ENCODE peak calls at places on chromosomes 3 and 15, in eight cellular contexts. Q is right atrium auricular region; E is heart left ventricle; P is CD4-positive, CD25-positive, alpha-beta regulatory T cell; G is heart right ventricle; I is A549; K is PC-9; M is naive thymus-derived CD4-positive, alpha-beta T cell. V is an unnamed sample.

GRCh38 chr3:193997228-193998192 is 138.4 kb upstream of the HES1 start:
- DNase-seq in Q (no peak), E (peak; percentile 41), P (no peak), G (peak; percentile 42), I (no peak), K (no peak), M (no peak), V (no peak)

GRCh38 chr3:173411288-173412064 is 13.9 kb downstream of the NLGN1 start:
- DNase-seq in Q (no peak), E (no peak), P (no peak), G (peak; percentile 24), I (peak; percentile 11), K (peak; percentile 35), M (no peak), V (no peak)

GRCh38 chr15:58039260-58040035 is 26.1 kb downstream of the ALDH1A2 start:
- DNase-seq in Q (no peak), E (no peak), P (no peak), G (no peak), I (no peak), K (no peak), M (no peak), V (no peak)

GRCh38 chr15:41482070-41482469 is 11.6 kb upstream of the ITPKA start:
- DNase-seq in Q (no peak), E (no peak), P (no peak), G (no peak), I (no peak), K (no peak), M (no peak), V (no peak)

GRCh38 chr3:65538101-65538500 is 500.6 kb downstream of the MAGI1 start:
- DNase-seq in Q (no peak), E (no peak), P (no peak), G (no peak), I (no peak), K (no peak), M (no peak), V (no peak)

GRCh38 chr3:7204848-7205156 is 343.9 kb downstream of the GRM7 start:
- DNase-seq in Q (no peak), E (no peak), P (no peak), G (no peak), I (no peak), K (no peak), M (no peak), V (no peak)

GRCh38 chr3:139259398-139259797 is 84.4 kb upstream of the MRPS22 start:
- DNase-seq in Q (no peak), E (no peak), P (no peak), G (no peak), I (no peak), K (no peak), M (no peak), V (no peak)

GRCh38 chr3:69161587-69162196 is 39.3 kb upstream of the LMOD3 start:
- DNase-seq in Q (no peak), E (peak; percentile 23), P (peak; percentile 13), G (peak; percentile 25), I (peak; percentile 42), K (peak; percentile 29), M (peak; percentile 55), V (peak; percentile 69)

GRCh38 chr15:79091204-79091867 is 756 bp upstream of the RASGRF1 start:
- DNase-seq in Q (no peak), E (no peak), P (no peak), G (no peak), I (peak; percentile 65), K (no peak), M (no peak), V (no peak)

GRCh38 chr3:45795882-45796765 is at the start of gene SLC6A20:
- DNase-seq in Q (no peak), E (no peak), P (no peak), G (no peak), I (no peak), K (no peak), M (peak; percentile 21), V (no peak)

GRCh38 chr3:129064969-129065726 is 4.6 kb downstream of the GP9 start:
- DNase-seq in Q (no peak), E (no peak), P (no peak), G (no peak), I (no peak), K (no peak), M (no peak), V (no peak)

GRCh38 chr3:129063841-129064482 is 3.4 kb downstream of the GP9 start:
- DNase-seq in Q (no peak), E (no peak), P (no peak), G (no peak), I (no peak), K (no peak), M (no peak), V (no peak)

GRCh38 chr3:129065727-129066087 is 5.1 kb downstream of the GP9 start:
- DNase-seq in Q (no peak), E (no peak), P (no peak), G (no peak), I (no peak), K (no peak), M (no peak), V (no peak)

GRCh38 chr3:129070086-129070875 is 9.7 kb downstream of the GP9 start:
- DNase-seq in Q (no peak), E (no peak), P (no peak), G (no peak), I (no peak), K (no peak), M (no peak), V (no peak)

DNA sequence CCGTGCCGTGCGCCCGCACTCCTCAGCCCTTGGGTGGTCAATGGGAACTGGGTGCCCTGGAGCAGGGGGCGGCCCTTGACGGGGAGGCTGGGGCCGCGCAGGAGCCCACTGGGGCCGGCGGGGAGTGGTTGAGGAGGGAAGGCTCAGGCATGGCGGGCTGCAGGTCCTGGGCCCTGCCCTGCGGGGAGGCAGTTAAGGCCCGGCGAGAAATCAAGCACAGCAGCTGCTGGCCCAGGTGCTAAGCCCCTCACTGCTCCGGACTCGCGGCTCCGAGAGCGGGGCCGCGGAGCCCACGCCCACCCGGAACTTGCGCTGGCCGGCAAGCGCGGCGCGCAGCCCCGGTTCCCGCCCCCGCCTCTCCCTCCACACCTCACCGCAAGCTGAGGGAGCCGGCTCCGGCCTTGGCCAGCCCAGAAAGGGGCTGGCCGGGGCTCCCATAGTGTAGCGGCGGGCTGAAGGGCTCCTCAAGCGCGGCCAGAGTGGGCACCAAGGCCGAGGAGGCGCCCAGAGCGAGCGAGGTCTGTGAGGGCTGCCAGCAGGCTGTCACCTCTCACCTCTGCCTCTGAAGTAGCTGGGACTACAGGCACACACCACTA is 7.8 kb downstream of the GP9 start:
- DNase-seq in Q (no peak), E (peak; percentile 27), P (no peak), G (no peak), I (no peak), K (no peak), M (no peak), V (no peak)
- H3K4me1 ChIP-seq in Q (peaks cover 10% of the 10 kb centered on the region), E (peaks cover 3% of the 10 kb centered on the region), P (peaks cover 9% of the 10 kb centered on the region), G (peaks cover 12% of the 10 kb centered on the region), I (no peaks in the 10 kb centered on the region), K (no peaks in the 10 kb centered on the region), M (no peaks in the 10 kb centered on the region), V (no peaks in the 10 kb centered on the region)

GRCh38 chr15:39640665-39641064 is 59.8 kb downstream of the THBS1 start:
- DNase-seq in Q (no peak), E (no peak), P (no peak), G (no peak), I (no peak), K (no peak), M (no peak), V (no peak)
- H3K4me1 ChIP-seq in Q (peaks cover 11% of the 10 kb centered on the region), E (peaks cover 21% of the 10 kb centered on the region), P (peaks cover 10% of the 10 kb centered on the region), G (peaks cover 25% of the 10 kb centered on the region), I (peaks cover 16% of the 10 kb centered on the region), K (peaks cover 29% of the 10 kb centered on the region), M (peaks cover 12% of the 10 kb centered on the region), V (peaks cover 4% of the 10 kb centered on the region)

DNA sequence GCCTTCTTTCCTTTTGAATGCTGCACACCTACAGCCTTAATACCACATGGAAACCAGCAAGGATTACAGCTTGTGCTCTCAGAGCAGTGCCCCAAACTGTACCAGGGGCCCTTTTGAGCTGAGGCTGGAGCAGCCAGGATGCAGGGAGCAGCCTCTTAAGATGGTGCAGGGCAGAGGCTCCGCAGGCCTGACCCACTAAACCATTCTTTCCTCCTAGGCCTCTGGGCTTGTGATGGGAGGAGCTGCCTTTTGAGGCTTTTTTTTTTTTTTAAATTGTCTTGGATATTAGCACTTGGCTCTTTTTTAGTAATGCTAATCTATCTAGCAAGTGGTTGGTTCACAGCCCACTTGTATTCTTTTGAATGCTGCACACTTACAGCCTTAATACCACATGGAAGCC is 37.7 kb downstream of the PFN2 start:
- DNase-seq in Q (no peak), E (no peak), P (no peak), G (no peak), I (no peak), K (no peak), M (no peak), V (no peak)
- H3K4me1 ChIP-seq in Q (peaks cover 6% of the 10 kb centered on the region), E (peaks cover 7% of the 10 kb centered on the region), P (no peaks in the 10 kb centered on the region), G (peaks cover 13% of the 10 kb centered on the region), I (no peaks in the 10 kb centered on the region), K (no peaks in the 10 kb centered on the region), M (no peaks in the 10 kb centered on the region), V (no peaks in the 10 kb centered on the region)

GRCh38 chr15:52651868-52652267 is 27.3 kb downstream of the ATOSA start:
- DNase-seq in Q (peak; percentile 74), E (peak; percentile 79), P (peak; percentile 14), G (peak; percentile 79), I (peak; percentile 94), K (no peak), M (peak; percentile 10), V (peak; percentile 69)

GRCh38 chr15:52652286-52652685 is 26.9 kb downstream of the ATOSA start:
- DNase-seq in Q (no peak), E (no peak), P (no peak), G (no peak), I (no peak), K (no peak), M (no peak), V (no peak)

GRCh38 chr15:52652984-52653383 is 26.2 kb downstream of the ATOSA start:
- DNase-seq in Q (no peak), E (no peak), P (no peak), G (no peak), I (peak; percentile 67), K (peak; percentile 13), M (no peak), V (no peak)

GRCh38 chr15:52651114-52651513 is 28.1 kb downstream of the ATOSA start:
- DNase-seq in Q (no peak), E (no peak), P (no peak), G (no peak), I (no peak), K (no peak), M (no peak), V (no peak)

DNA sequence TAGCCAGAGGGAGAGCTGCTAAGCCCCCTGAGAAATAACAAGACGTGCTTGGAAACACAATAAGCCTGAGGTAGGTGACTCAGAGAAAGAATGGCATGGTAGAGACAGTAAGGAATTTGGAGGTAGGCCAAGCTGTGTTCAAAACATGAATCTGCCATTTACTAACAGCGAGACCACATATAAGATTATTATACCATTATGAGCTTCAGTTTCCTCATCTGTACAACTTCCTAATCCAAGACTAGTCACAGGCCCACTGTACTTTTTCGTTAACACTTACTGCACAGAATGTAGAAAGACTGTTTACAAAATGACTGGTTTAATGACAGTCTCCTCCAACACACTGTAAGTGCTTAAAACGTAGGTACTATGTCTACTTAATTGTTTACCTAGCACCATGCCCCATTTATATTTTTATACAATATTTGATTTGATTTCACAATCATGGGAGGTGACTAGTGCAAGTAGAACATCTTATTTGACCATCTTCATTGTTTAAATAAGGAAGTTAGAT is 25.7 kb downstream of the ATOSA start:
- DNase-seq in Q (no peak), E (no peak), P (no peak), G (no peak), I (peak; percentile 84), K (peak; percentile 37), M (no peak), V (no peak)
- H3K4me1 ChIP-seq in Q (peaks cover 75% of the 10 kb centered on the region), E (peaks cover 64% of the 10 kb centered on the region), P (peaks cover 19% of the 10 kb centered on the region), G (peaks cover 90% of the 10 kb centered on the region), I (peaks cover 77% of the 10 kb centered on the region), K (peaks cover 13% of the 10 kb centered on the region), M (no peaks in the 10 kb centered on the region), V (peaks cover 29% of the 10 kb centered on the region)

V was measured in ascending aorta.